ENCODE peak calls at places on chromosomes 11 and 22, in seven cellular contexts. One of them, this sample, is unnamed.

GRCh38 chr11:17543574-17544180 is 539 bp downstream of the USH1C start:
- DNase-seq in uterus: no peak
- DNase-seq in EL: no peak
- DNase-seq in brain microvascular endothelial cell: no peak
- DNase-seq in stimulated activated naive CD8-positive, alpha-beta T cell treated with anti-CD3 and anti-CD28 coated beads, Interleukin-15, Interleukin-2, amounts not matched to agents 100 U/mL and 50 U/mL, for 24 hours: no peak
- DNase-seq in NCI-H460: no peak
- DNase-seq in activated B cell treated with CpG ODN at 0.5 μM for 24 hours: no peak
- DNase-seq in this sample: no peak

GRCh38 chr22:22201185-22201924 is 43.2 kb upstream of the VPREB1 start:
- DNase-seq in uterus: no peak
- DNase-seq in EL: peak
- DNase-seq in brain microvascular endothelial cell: no peak
- DNase-seq in stimulated activated naive CD8-positive, alpha-beta T cell treated with anti-CD3 and anti-CD28 coated beads, Interleukin-15, Interleukin-2, amounts not matched to agents 100 U/mL and 50 U/mL, for 24 hours: peak
- DNase-seq in NCI-H460: peak
- DNase-seq in activated B cell treated with CpG ODN at 0.5 μM for 24 hours: peak
- DNase-seq in this sample: peak

GRCh38 chr22:37419916-37420655 is 7.2 kb downstream of the ELFN2 start:
- DNase-seq in uterus: no peak
- DNase-seq in EL: peak
- DNase-seq in brain microvascular endothelial cell: no peak
- DNase-seq in stimulated activated naive CD8-positive, alpha-beta T cell treated with anti-CD3 and anti-CD28 coated beads, Interleukin-15, Interleukin-2, amounts not matched to agents 100 U/mL and 50 U/mL, for 24 hours: peak
- DNase-seq in NCI-H460: no peak
- DNase-seq in activated B cell treated with CpG ODN at 0.5 μM for 24 hours: no peak
- DNase-seq in this sample: no peak

GRCh38 chr22:30649430-30650007 is 13.9 kb downstream of the SLC35E4 start:
- DNase-seq in uterus: peak
- DNase-seq in EL: peak
- DNase-seq in brain microvascular endothelial cell: peak
- DNase-seq in stimulated activated naive CD8-positive, alpha-beta T cell treated with anti-CD3 and anti-CD28 coated beads, Interleukin-15, Interleukin-2, amounts not matched to agents 100 U/mL and 50 U/mL, for 24 hours: peak
- DNase-seq in NCI-H460: peak
- DNase-seq in activated B cell treated with CpG ODN at 0.5 μM for 24 hours: peak
- DNase-seq in this sample: peak

GRCh38 chr11:33891714-33892327 is at the start of gene LMO2:
- DNase-seq in uterus: no peak
- DNase-seq in EL: no peak
- DNase-seq in brain microvascular endothelial cell: no peak
- DNase-seq in stimulated activated naive CD8-positive, alpha-beta T cell treated with anti-CD3 and anti-CD28 coated beads, Interleukin-15, Interleukin-2, amounts not matched to agents 100 U/mL and 50 U/mL, for 24 hours: peak
- DNase-seq in NCI-H460: no peak
- DNase-seq in activated B cell treated with CpG ODN at 0.5 μM for 24 hours: no peak
- DNase-seq in this sample: no peak

GRCh38 chr11:125464266-125464662 is 31.8 kb downstream of the FEZ1 start:
- DNase-seq in uterus: no peak
- DNase-seq in EL: no peak
- DNase-seq in brain microvascular endothelial cell: peak
- DNase-seq in stimulated activated naive CD8-positive, alpha-beta T cell treated with anti-CD3 and anti-CD28 coated beads, Interleukin-15, Interleukin-2, amounts not matched to agents 100 U/mL and 50 U/mL, for 24 hours: no peak
- DNase-seq in NCI-H460: no peak
- DNase-seq in activated B cell treated with CpG ODN at 0.5 μM for 24 hours: no peak
- DNase-seq in this sample: no peak

GRCh38 chr11:67646535-67647336 is 3.8 kb downstream of the ACY3 start:
- DNase-seq in uterus: no peak
- DNase-seq in EL: no peak
- DNase-seq in brain microvascular endothelial cell: no peak
- DNase-seq in stimulated activated naive CD8-positive, alpha-beta T cell treated with anti-CD3 and anti-CD28 coated beads, Interleukin-15, Interleukin-2, amounts not matched to agents 100 U/mL and 50 U/mL, for 24 hours: peak
- DNase-seq in NCI-H460: no peak
- DNase-seq in activated B cell treated with CpG ODN at 0.5 μM for 24 hours: peak
- DNase-seq in this sample: peak

GRCh38 chr11:47667555-47667954 is 25.2 kb upstream of the MTCH2 start:
- DNase-seq in uterus: no peak
- DNase-seq in EL: no peak
- DNase-seq in brain microvascular endothelial cell: no peak
- DNase-seq in stimulated activated naive CD8-positive, alpha-beta T cell treated with anti-CD3 and anti-CD28 coated beads, Interleukin-15, Interleukin-2, amounts not matched to agents 100 U/mL and 50 U/mL, for 24 hours: no peak
- DNase-seq in NCI-H460: no peak
- DNase-seq in activated B cell treated with CpG ODN at 0.5 μM for 24 hours: no peak
- DNase-seq in this sample: no peak

GRCh38 chr11:900545-900944 is 10.1 kb downstream of the CHID1 start:
- DNase-seq in uterus: no peak
- DNase-seq in EL: no peak
- DNase-seq in brain microvascular endothelial cell: no peak
- DNase-seq in stimulated activated naive CD8-positive, alpha-beta T cell treated with anti-CD3 and anti-CD28 coated beads, Interleukin-15, Interleukin-2, amounts not matched to agents 100 U/mL and 50 U/mL, for 24 hours: no peak
- DNase-seq in NCI-H460: no peak
- DNase-seq in activated B cell treated with CpG ODN at 0.5 μM for 24 hours: no peak
- DNase-seq in this sample: no peak

This sample was measured in stimulated activated effector memory CD8-positive, alpha-beta T cell treated with anti-CD3 and anti-CD28 coated beads, Interleukin-12 subunit alpha, Interleukin-12 subunit beta, amount 100 ng/mL, for 72 hours.